ENCODE peak calls at places on chromosomes 12 and 14, in nine cellular contexts. H is mesendoderm, F is OCI-LY7, D is hepatocyte, X is astrocyte, N is endothelial cell of umbilical vein, T is K562, G is GM23338, O is HCT116. R is an unnamed sample. For H3K79me2, the result is how much of the 10 kb centered on the place peaks cover.

GRCh38 chr12:126512916-126513913 is 1448.0 kb downstream of the AACS start:
- DNase-seq in D (no peak), G (no peak), O (no peak), X (no peak), F (no peak), N (no peak), T (no peak), H (peak), R (no peak)

GRCh38 chr14:89959853-89960493 is 4.2 kb downstream of the TDP1 start:
- DNase-seq in T (no peak), N (no peak), O (no peak), F (no peak), D (no peak), H (no peak), X (no peak), G (no peak), R (no peak)

GRCh38 chr12:125050446-125050845 is 14.8 kb upstream of the AACS start:
- DNase-seq in H (no peak), F (no peak), G (no peak), N (no peak), T (no peak), D (no peak), X (no peak), O (no peak), R (no peak)

GRCh38 chr12:121444842-121445202 is 44.9 kb downstream of the RNF34 start:
- DNase-seq in F (no peak), X (no peak), N (no peak), D (no peak), O (no peak), G (no peak), H (no peak), T (no peak), R (no peak)

GRCh38 chr14:100246809-100247428 is 8.0 kb downstream of the YY1 start:
- DNase-seq in T (peak), X (no peak), F (peak), H (peak), N (peak), O (peak), D (peak), G (peak), R (peak)

GRCh38 chr12:24596768-24597388 is 352.0 kb downstream of the BCAT1 start:
- DNase-seq in F (peak), H (peak), D (peak), G (peak), X (peak), T (peak), N (peak), O (no peak), R (peak)

GRCh38 chr14:53955671-53956426 is 776 bp downstream of the BMP4 start:
- DNase-seq in T (no peak), O (no peak), F (no peak), H (peak), D (peak), G (peak), X (peak), N (peak), R (no peak)

GRCh38 chr12:121888478-121889266 is at the start of gene PSMD9:
- DNase-seq in H (peak), D (peak), G (peak), F (peak), X (peak), T (peak), O (peak), N (peak), R (peak)

GRCh38 chr12:110109837-110110535 is 14.2 kb upstream of the IFT81 start:
- DNase-seq in O (no peak), N (no peak), T (no peak), F (no peak), H (no peak), G (no peak), D (no peak), X (no peak), R (no peak)
- H3K4me3 ChIP-seq in O (no peak), N (no peak), T (no peak), F (no peak), H (no peak), G (no peak), D (no peak), X (no peak), R (no peak)

GRCh38 chr14:74608959-74609611 is 3.0 kb downstream of the LTBP2 start:
- DNase-seq in N (peak), G (peak), X (peak), O (peak), F (peak), D (peak), T (peak), H (peak), R (peak)

GRCh38 chr14:74604896-74605295 is 7.1 kb downstream of the LTBP2 start:
- DNase-seq in G (no peak), D (no peak), X (no peak), T (no peak), N (no peak), H (no peak), O (no peak), F (no peak), R (no peak)

GRCh38 chr14:74604157-74604556 is 7.9 kb downstream of the LTBP2 start:
- DNase-seq in G (no peak), T (no peak), N (no peak), F (no peak), O (no peak), H (no peak), X (no peak), D (no peak), R (no peak)

GRCh38 chr14:74605531-74606223 is 6.4 kb downstream of the LTBP2 start:
- DNase-seq in N (no peak), G (no peak), F (no peak), X (no peak), H (no peak), T (no peak), O (no peak), D (no peak), R (no peak)

GRCh38 chr14:74606727-74607126 is 5.3 kb downstream of the LTBP2 start:
- DNase-seq in X (no peak), N (no peak), G (no peak), T (no peak), D (no peak), O (no peak), H (no peak), F (no peak), R (no peak)
- H3K79me2 ChIP-seq in X (half or more), N (half or more), G (under half), T (under half), D (under half), O (under half), H (under half), F (under half), R (under half)

GRCh38 chr12:27177716-27178115 is 66.4 kb upstream of the STK38L start:
- DNase-seq in D (no peak), X (peak), F (no peak), O (no peak), G (no peak), N (peak), T (no peak), H (peak), R (no peak)

GRCh38 chr12:27178723-27179398 is 65.2 kb upstream of the STK38L start:
- DNase-seq in F (no peak), D (no peak), N (no peak), H (no peak), T (no peak), O (no peak), G (no peak), X (peak), R (no peak)

GRCh38 chr12:27178251-27178650 is 65.8 kb upstream of the STK38L start:
- DNase-seq in O (no peak), T (no peak), H (no peak), G (no peak), D (no peak), N (no peak), F (no peak), X (no peak), R (no peak)

GRCh38 chr12:27179399-27180214 is 64.5 kb upstream of the STK38L start:
- DNase-seq in F (no peak), D (peak), O (peak), G (no peak), X (peak), N (peak), T (no peak), H (peak), R (peak)

GRCh38 chr12:27176765-27177164 is 67.3 kb upstream of the STK38L start:
- DNase-seq in H (no peak), O (no peak), F (no peak), N (peak), G (no peak), X (peak), D (no peak), T (no peak), R (no peak)
- H3K4me2 ChIP-seq in H (no peak), O (peak), F (no peak), N (peak), G (no peak), X (peak), D (no peak), T (no peak), R (no peak)

GRCh38 chr14:23538785-23539184 is 12.8 kb downstream of the ZFHX2 start:
- DNase-seq in G (peak), D (no peak), N (no peak), F (no peak), O (no peak), H (peak), X (no peak), T (no peak), R (no peak)
- H3K4me3 ChIP-seq in G (peak), D (no peak), N (no peak), F (no peak), O (no peak), H (no peak), X (no peak), T (no peak), R (no peak)

GRCh38 chr12:93387780-93388179 is 10.1 kb downstream of the NUDT4 start:
- DNase-seq in D (no peak), X (peak), G (no peak), T (peak), N (peak), O (no peak), H (no peak), F (no peak), R (no peak)

GRCh38 chr12:93390025-93390424 is 12.3 kb downstream of the NUDT4 start:
- DNase-seq in N (peak), G (no peak), T (no peak), F (no peak), H (no peak), D (no peak), X (no peak), O (no peak), R (no peak)

GRCh38 chr12:93390565-93391297 is 13.0 kb downstream of the NUDT4 start:
- DNase-seq in X (no peak), D (no peak), F (peak), N (no peak), O (no peak), G (no peak), H (peak), T (no peak), R (no peak)
- H3K79me2 ChIP-seq in X (half or more), D (half or more), F (under half), N (half or more), O (half or more), G (half or more), H (half or more), T (half or more), R (under half)

GRCh38 chr12:64678835-64679234 is 68.5 kb downstream of the RASSF3 start:
- DNase-seq in G (no peak), X (no peak), N (no peak), O (no peak), H (no peak), F (no peak), T (no peak), D (no peak), R (no peak)
- H3K4me2 ChIP-seq in G (no peak), X (no peak), N (no peak), O (peak), H (no peak), F (no peak), T (no peak), D (no peak), R (no peak)

R was measured in Karpas-422.